ENCODE peak calls at places on chromosomes 2 and 18, in seven cellular contexts. G is fibroblast of lung; M is left ventricle myocardium inferior; Y is naive thymus-derived CD4-positive, alpha-beta T cell; B is K562; E is gastrocnemius medialis; U is suprapubic skin. H is an unnamed sample. For H3K36me3 and H3K9me3, the result is how much of the 10 kb centered on the place peaks cover.

GRCh38 chr18:11561293-11561692 is 48.1 kb upstream of the SLC35G4 start:
- DNase-seq in G (no peak), M (no peak), U (no peak), E (no peak), B (no peak), Y (no peak), H (no peak)

GRCh38 chr18:43159091-43159490 is 43.6 kb upstream of the RIT2 start:
- DNase-seq in U (no peak), G (peak), B (no peak), Y (no peak), M (no peak), E (no peak), H (peak)

GRCh38 chr18:4412286-4412685 is 42.8 kb downstream of the DLGAP1 start:
- DNase-seq in E (no peak), B (no peak), U (no peak), M (no peak), G (no peak), Y (no peak), H (no peak)

GRCh38 chr2:136010126-136010525 is 24.7 kb upstream of the DARS1 start:
- DNase-seq in Y (no peak), E (no peak), B (no peak), M (no peak), U (no peak), G (no peak), H (peak)

GRCh38 chr2:224983719-224984388 is 58.4 kb downstream of the DOCK10 start:
- DNase-seq in U (no peak), M (no peak), G (peak), E (no peak), Y (no peak), B (no peak), H (peak)

GRCh38 chr2:7703523-7704144 is 786.4 kb downstream of the RNF144A start:
- DNase-seq in U (no peak), M (no peak), E (no peak), G (no peak), B (no peak), Y (no peak), H (no peak)

GRCh38 chr2:233791151-233791882 is 13.2 kb downstream of the MROH2A start:
- DNase-seq in E (no peak), B (no peak), Y (no peak), G (no peak), M (no peak), U (no peak), H (no peak)

GRCh38 chr18:7116832-7117389 is 686 bp downstream of the LAMA1 start:
- DNase-seq in E (no peak), M (no peak), B (no peak), Y (no peak), G (no peak), U (no peak), H (peak)

GRCh38 chr2:25368650-25369049 is 26.9 kb upstream of the DNMT3A start:
- DNase-seq in M (no peak), B (no peak), E (no peak), G (no peak), U (peak), Y (no peak), H (no peak)

GRCh38 chr2:7121851-7122250 is 204.6 kb downstream of the RNF144A start:
- DNase-seq in U (no peak), M (no peak), E (no peak), G (no peak), B (no peak), Y (no peak), H (no peak)

GRCh38 chr18:6057604-6058003 is 162.3 kb upstream of the TMEM200C start:
- DNase-seq in G (peak), M (no peak), B (no peak), U (no peak), Y (no peak), E (no peak), H (no peak)

GRCh38 chr18:10457798-10458197 is 3.4 kb downstream of the APCDD1 start:
- DNase-seq in U (no peak), G (no peak), E (no peak), B (no peak), M (no peak), Y (no peak), H (no peak)

GRCh38 chr2:140679752-140680151 is 1451.1 kb downstream of the LRP1B start:
- DNase-seq in U (no peak), B (no peak), G (no peak), M (no peak), Y (no peak), E (no peak), H (no peak)

GRCh38 chr2:133674433-133675331 is 106.4 kb upstream of the NCKAP5 start:
- DNase-seq in U (peak), B (no peak), G (peak), E (peak), Y (no peak), M (peak), H (peak)

GRCh38 chr2:216151313-216152030 is 42.3 kb downstream of the XRCC5 start:
- DNase-seq in Y (no peak), M (no peak), E (no peak), B (no peak), G (peak), U (no peak), H (no peak)

GRCh38 chr18:51235011-51235789 is 37.7 kb upstream of the MEX3C start:
- DNase-seq in G (no peak), M (no peak), E (no peak), B (no peak), U (no peak), Y (no peak), H (peak)

GRCh38 chr18:22915337-22915736 is 17.8 kb upstream of the RBBP8 start:
- DNase-seq in B (no peak), U (no peak), M (no peak), Y (no peak), G (no peak), E (no peak), H (no peak)

GRCh38 chr2:73128841-73129535 is 16.2 kb upstream of the RAB11FIP5 start:
- DNase-seq in U (no peak), Y (no peak), B (no peak), M (no peak), G (no peak), E (no peak), H (no peak)

GRCh38 chr18:8386981-8387380 is 222.3 kb upstream of the RAB12 start:
- DNase-seq in M (no peak), U (no peak), Y (no peak), G (no peak), B (no peak), E (no peak), H (no peak)

GRCh38 chr2:24269270-24269669 is 91.1 kb downstream of the ITSN2 start:
- DNase-seq in G (no peak), Y (no peak), B (no peak), E (no peak), M (no peak), U (no peak), H (no peak)

GRCh38 chr18:57891707-57892391 is 88.7 kb upstream of the ATP8B1 start:
- DNase-seq in M (no peak), U (no peak), B (no peak), G (no peak), Y (no peak), E (no peak), H (no peak)

GRCh38 chr2:45014016-45014702 is 4.9 kb upstream of the SIX2 start:
- DNase-seq in B (no peak), Y (no peak), M (peak), E (peak), G (peak), U (no peak), H (peak)

GRCh38 chr2:231710751-231711676 is 2.7 kb downstream of the PTMA start:
- DNase-seq in B (peak), E (peak), G (peak), U (no peak), M (peak), Y (peak), H (no peak)

GRCh38 chr2:45567974-45568789 is 42.9 kb downstream of the SRBD1 start:
- DNase-seq in M (no peak), Y (peak), U (no peak), B (peak), E (no peak), G (peak), H (no peak)

GRCh38 chr2:86038291-86039081 is 67.2 kb downstream of the POLR1A start:
- DNase-seq in U (peak), M (no peak), G (peak), E (peak), B (no peak), Y (peak), H (no peak)

GRCh38 chr2:158781562-158781961 is 13.6 kb upstream of the DAPL1 start:
- DNase-seq in G (peak), Y (no peak), E (no peak), M (no peak), B (no peak), U (no peak), H (peak)

GRCh38 chr2:222305510-222306392 is 7.0 kb upstream of the PAX3 start:
- DNase-seq in Y (no peak), B (no peak), M (no peak), G (no peak), E (no peak), U (peak), H (peak)

GRCh38 chr2:99858951-99859596 is 283.3 kb downstream of the AFF3 start:
- DNase-seq in Y (no peak), U (no peak), G (peak), B (no peak), M (no peak), E (no peak), H (peak)

GRCh38 chr18:3983351-3983969 is 471.6 kb downstream of the DLGAP1 start:
- DNase-seq in B (peak), Y (no peak), G (peak), E (no peak), U (no peak), M (no peak), H (peak)

DNA sequence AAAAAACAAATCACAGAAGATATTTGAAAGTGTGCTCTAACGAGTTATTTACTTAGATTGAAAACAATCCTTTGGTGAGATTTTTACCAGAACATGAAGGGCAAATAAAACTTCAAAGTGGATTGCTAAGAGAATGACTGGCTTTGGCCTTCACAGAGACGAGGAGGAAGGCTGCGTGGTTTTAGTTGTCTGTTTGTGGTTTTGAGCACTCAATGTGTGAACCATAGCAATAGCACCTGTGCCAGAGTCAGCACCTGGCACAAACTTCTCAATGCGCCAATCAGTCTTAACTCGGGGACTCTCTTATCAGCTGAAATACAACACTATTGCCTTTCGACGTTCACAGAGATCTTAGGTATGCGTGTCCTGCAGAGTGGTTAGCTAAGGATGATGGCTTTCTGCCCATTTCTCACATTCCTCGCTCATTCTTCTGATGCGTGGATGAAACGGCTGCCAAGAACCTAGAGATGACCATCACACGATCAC is 70.0 kb downstream of the MBP start:
- DNase-seq in U (no peak), M (no peak), B (no peak), G (peak), E (no peak), Y (peak), H (no peak)
- H3K4me3 ChIP-seq in U (no peak), M (no peak), B (no peak), G (no peak), E (no peak), Y (peak), H (no peak)

DNA sequence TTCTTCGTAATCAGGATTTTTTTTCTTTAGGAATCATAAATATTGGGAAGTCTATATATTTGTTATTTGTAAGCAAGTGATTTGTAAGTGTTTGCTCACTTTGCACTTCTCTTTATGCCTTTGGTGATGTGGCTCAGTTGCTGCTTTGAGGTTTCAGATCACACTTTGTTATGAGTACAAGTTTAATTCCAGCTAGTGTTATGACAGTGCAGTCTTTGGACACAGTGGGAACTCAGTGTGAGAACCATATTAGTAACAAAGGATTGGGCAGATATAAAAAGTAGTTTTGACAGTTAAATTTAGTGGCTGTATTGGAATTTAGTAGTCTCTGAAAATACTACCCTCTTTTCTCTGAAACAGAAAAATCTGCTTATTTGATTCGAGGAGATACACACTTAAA is 67.7 kb downstream of the ABI2 start:
- DNase-seq in G (no peak), M (no peak), E (no peak), U (no peak), Y (no peak), B (no peak), H (no peak)
- H3K36me3 ChIP-seq in G (under half), M (under half), E (under half), U (under half), Y (under half), B (under half), H (under half)

DNA sequence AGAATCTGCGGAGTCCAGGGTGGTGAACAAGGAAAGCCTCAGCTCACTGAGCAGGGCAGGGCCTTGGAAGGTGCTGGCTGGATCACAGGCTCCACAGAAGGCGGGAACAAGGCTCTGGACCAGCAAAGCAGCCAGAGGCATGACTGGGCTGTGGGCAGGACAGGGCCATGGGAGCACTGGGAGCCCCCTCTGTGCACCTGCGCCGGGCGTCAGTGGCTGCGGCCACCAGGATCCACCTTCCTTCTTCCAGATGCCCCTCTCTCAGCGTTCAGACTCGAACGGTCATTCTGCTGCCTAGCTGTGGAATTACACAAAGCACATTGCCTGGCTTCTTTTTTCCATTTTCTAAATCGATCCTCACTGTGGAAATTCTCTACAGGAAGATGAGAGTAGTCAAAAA is 621.2 kb downstream of the GALR1 start:
- DNase-seq in M (no peak), Y (no peak), B (no peak), E (no peak), U (no peak), G (no peak), H (no peak)
- H3K9me3 ChIP-seq in M (under half), Y (under half), B (under half), E (under half), U (under half), G (under half), H (under half)

DNA sequence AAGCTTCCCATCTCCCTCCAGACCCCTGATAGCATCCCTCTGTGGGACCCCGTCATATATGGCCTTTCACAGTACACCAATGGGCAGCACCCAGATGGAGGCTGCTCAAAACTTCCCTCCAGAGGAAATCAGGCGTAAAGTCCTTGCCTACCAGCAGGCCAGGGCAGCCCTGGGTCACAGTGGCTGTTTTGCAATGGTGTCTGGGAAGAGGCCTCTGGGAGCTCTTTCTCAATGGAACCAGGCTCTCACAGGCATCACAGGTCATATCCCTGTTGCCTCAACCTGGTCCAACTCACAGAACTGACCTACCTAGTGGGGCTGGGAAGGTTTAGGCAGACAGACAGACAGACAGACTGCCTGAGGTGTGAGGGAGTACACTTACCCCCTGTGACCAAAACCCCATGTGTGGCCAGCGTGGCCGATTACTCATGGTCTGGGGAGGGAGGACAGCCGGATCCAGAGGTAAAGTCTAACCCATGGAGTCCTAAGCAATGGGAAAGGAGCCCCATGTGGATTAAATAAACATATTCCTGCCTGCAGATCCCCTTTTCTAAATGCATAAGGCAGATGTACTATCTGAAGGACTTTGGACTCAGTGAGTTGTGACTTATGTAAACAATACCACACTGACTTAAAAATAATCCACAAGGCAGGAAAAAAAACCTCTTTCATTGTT is 58.2 kb downstream of the BCL2L11 start:
- DNase-seq in U (no peak), G (no peak), B (peak), M (no peak), E (no peak), Y (no peak), H (peak)
- H3K4me3 ChIP-seq in U (no peak), G (no peak), B (no peak), M (no peak), E (no peak), Y (no peak), H (no peak)

GRCh38 chr2:217863874-217864273 is 138.9 kb downstream of the TNS1 start:
- DNase-seq in E (peak), M (no peak), Y (no peak), G (no peak), U (no peak), B (no peak), H (no peak)
- H3K36me3 ChIP-seq in E (under half), M (half or more), Y (under half), G (under half), U (half or more), B (under half), H (under half)

DNA sequence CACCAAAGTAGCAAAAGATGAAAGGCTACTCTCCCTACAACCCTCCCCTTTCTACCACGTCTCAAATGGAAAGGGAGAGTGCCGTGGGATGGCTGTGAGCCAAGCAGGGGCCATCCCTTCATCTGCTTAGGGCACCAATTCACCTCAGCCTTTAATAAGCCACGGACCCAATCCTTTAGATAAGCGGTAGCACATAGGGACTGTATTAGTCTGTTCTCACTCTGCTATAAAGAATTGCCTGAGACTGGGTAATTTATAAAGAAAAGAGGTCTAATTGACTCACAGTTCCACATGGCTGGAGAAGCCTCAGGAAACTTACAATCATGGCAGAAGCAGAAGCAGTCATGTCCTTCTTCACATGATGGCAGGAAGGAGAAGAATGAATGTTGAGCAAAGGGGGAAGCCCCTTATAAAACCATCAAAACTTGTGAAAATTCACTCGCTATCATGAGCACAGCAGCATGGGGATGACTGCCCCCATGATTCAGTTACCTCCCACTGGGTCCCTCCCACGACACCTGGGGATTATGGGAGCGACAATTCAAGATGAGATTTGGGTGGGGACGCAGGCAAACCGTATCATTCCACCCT is 85.9 kb upstream of the IL1R2 start:
- DNase-seq in G (no peak), B (no peak), U (no peak), E (no peak), Y (no peak), M (no peak), H (no peak)
- H3K9me3 ChIP-seq in G (under half), B (under half), U (under half), E (under half), Y (under half), M (under half), H (under half)

GRCh38 chr2:237673130-237673921 is 45.9 kb downstream of the LRRFIP1 start:
- DNase-seq in M (peak), B (peak), Y (peak), G (peak), E (peak), U (peak), H (peak)

GRCh38 chr2:237675326-237675725 is 47.9 kb downstream of the LRRFIP1 start:
- DNase-seq in E (no peak), G (no peak), U (no peak), B (no peak), Y (peak), M (no peak), H (no peak)

GRCh38 chr2:237671466-237672173 is 44.2 kb downstream of the LRRFIP1 start:
- DNase-seq in G (no peak), Y (no peak), M (no peak), B (no peak), E (no peak), U (no peak), H (no peak)

GRCh38 chr2:237672731-237673129 is 45.3 kb downstream of the LRRFIP1 start:
- DNase-seq in G (no peak), Y (no peak), E (no peak), M (no peak), U (no peak), B (no peak), H (no peak)

DNA sequence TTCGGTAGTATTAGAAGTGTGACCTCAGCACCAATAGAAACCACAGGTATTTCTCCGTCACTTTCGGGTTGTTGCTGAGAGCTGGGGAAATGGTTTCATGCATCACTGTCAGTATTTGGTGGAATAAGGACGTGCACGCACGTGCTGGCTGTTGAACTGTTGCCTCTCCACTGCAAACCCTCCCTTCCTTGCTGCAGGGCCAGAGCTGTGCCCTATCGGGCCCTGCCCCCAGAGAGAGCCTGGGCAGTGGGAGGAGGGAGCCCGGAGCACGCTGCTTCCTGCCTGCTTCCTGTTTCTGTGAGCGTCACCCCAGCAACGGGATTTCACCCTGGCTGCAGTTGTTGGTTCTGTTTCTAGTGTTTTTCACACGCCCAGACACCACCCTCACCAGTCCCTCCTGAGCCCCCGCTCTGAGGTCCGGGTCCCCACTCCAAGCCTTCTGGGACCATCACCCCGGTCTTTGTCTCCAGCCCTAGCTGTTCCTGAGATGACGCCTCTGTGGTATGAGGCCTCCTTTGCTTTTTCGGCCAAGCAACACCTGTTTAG is 47.4 kb downstream of the LRRFIP1 start:
- DNase-seq in B (peak), U (peak), E (peak), M (peak), Y (peak), G (peak), H (peak)
- H3K4me3 ChIP-seq in B (no peak), U (peak), E (peak), M (peak), Y (peak), G (no peak), H (no peak)

GRCh38 chr2:168105127-168105683 is 142.2 kb downstream of the STK39 start:
- DNase-seq in Y (no peak), M (no peak), B (no peak), G (no peak), E (no peak), U (no peak), H (no peak)
- H3K36me3 ChIP-seq in Y (under half), M (under half), B (under half), G (under half), E (under half), U (under half), H (under half)

GRCh38 chr18:35306588-35307250 is 16.7 kb upstream of the ZSCAN30 start:
- DNase-seq in U (no peak), M (no peak), G (peak), B (no peak), Y (no peak), E (no peak), H (no peak)
- H3K9me3 ChIP-seq in U (under half), M (half or more), G (under half), B (under half), Y (under half), E (half or more), H (half or more)